ENCODE peak calls at places on chromosome 12, in ten cellular contexts. One of them, this sample, is unnamed.

GRCh38 chr12:79826267-79827128 is 108.4 kb downstream of the PPP1R12A start:
- DNase-seq in A549: no peak
- DNase-seq in stomach: no peak
- DNase-seq in heart left ventricle: no peak
- DNase-seq in HCT116: no peak
- DNase-seq in Peyer's patch: no peak
- DNase-seq in IMR-90: no peak
- DNase-seq in spleen: no peak
- DNase-seq in breast epithelium: no peak
- DNase-seq in thyroid gland: no peak
- DNase-seq in this sample: no peak

GRCh38 chr12:44372259-44372658 is 503.9 kb downstream of the NELL2 start:
- DNase-seq in spleen: no peak
- DNase-seq in thyroid gland: no peak
- DNase-seq in breast epithelium: no peak
- DNase-seq in stomach: no peak
- DNase-seq in A549: no peak
- DNase-seq in HCT116: no peak
- DNase-seq in Peyer's patch: no peak
- DNase-seq in IMR-90: peak; percentile 60
- DNase-seq in heart left ventricle: no peak
- DNase-seq in this sample: no peak

GRCh38 chr12:25056011-25056410 is 107.1 kb upstream of the BCAT1 start:
- DNase-seq in HCT116: no peak
- DNase-seq in Peyer's patch: no peak
- DNase-seq in thyroid gland: no peak
- DNase-seq in A549: no peak
- DNase-seq in breast epithelium: no peak
- DNase-seq in IMR-90: no peak
- DNase-seq in heart left ventricle: no peak
- DNase-seq in spleen: no peak
- DNase-seq in stomach: no peak
- DNase-seq in this sample: no peak

GRCh38 chr12:45660330-45660729 is 69.2 kb upstream of the ARID2 start:
- DNase-seq in A549: no peak
- DNase-seq in thyroid gland: no peak
- DNase-seq in Peyer's patch: no peak
- DNase-seq in spleen: no peak
- DNase-seq in IMR-90: peak; percentile 79
- DNase-seq in HCT116: peak; percentile 29
- DNase-seq in breast epithelium: no peak
- DNase-seq in heart left ventricle: peak; percentile 18
- DNase-seq in stomach: peak; percentile 26
- DNase-seq in this sample: peak; percentile 12

GRCh38 chr12:127108360-127109215 is 1158.4 kb upstream of the TMEM132C start:
- DNase-seq in heart left ventricle: peak; percentile 41
- DNase-seq in IMR-90: peak; percentile 42
- DNase-seq in spleen: no peak
- DNase-seq in breast epithelium: no peak
- DNase-seq in Peyer's patch: no peak
- DNase-seq in HCT116: peak; percentile 35
- DNase-seq in stomach: peak; percentile 54
- DNase-seq in A549: peak; percentile 73
- DNase-seq in thyroid gland: peak; percentile 53
- DNase-seq in this sample: peak; percentile 68

GRCh38 chr12:52210186-52210924 is 18.5 kb upstream of the KRT80 start:
- DNase-seq in breast epithelium: peak; percentile 46
- DNase-seq in heart left ventricle: no peak
- DNase-seq in IMR-90: peak; percentile 56
- DNase-seq in A549: no peak
- DNase-seq in spleen: peak; percentile 41
- DNase-seq in stomach: no peak
- DNase-seq in HCT116: no peak
- DNase-seq in Peyer's patch: peak; percentile 52
- DNase-seq in thyroid gland: peak; percentile 52
- DNase-seq in this sample: peak; percentile 86

GRCh38 chr12:108382437-108382801 is 43.3 kb upstream of the CMKLR1 start:
- DNase-seq in stomach: no peak
- DNase-seq in spleen: no peak
- DNase-seq in A549: no peak
- DNase-seq in Peyer's patch: no peak
- DNase-seq in thyroid gland: no peak
- DNase-seq in breast epithelium: no peak
- DNase-seq in HCT116: no peak
- DNase-seq in IMR-90: no peak
- DNase-seq in heart left ventricle: no peak
- DNase-seq in this sample: no peak

GRCh38 chr12:43407816-43408645 is 144.0 kb downstream of the ADAMTS20 start:
- DNase-seq in spleen: no peak
- DNase-seq in heart left ventricle: no peak
- DNase-seq in IMR-90: peak; percentile 50
- DNase-seq in HCT116: no peak
- DNase-seq in stomach: no peak
- DNase-seq in thyroid gland: no peak
- DNase-seq in Peyer's patch: no peak
- DNase-seq in breast epithelium: no peak
- DNase-seq in A549: no peak
- DNase-seq in this sample: no peak

DNA sequence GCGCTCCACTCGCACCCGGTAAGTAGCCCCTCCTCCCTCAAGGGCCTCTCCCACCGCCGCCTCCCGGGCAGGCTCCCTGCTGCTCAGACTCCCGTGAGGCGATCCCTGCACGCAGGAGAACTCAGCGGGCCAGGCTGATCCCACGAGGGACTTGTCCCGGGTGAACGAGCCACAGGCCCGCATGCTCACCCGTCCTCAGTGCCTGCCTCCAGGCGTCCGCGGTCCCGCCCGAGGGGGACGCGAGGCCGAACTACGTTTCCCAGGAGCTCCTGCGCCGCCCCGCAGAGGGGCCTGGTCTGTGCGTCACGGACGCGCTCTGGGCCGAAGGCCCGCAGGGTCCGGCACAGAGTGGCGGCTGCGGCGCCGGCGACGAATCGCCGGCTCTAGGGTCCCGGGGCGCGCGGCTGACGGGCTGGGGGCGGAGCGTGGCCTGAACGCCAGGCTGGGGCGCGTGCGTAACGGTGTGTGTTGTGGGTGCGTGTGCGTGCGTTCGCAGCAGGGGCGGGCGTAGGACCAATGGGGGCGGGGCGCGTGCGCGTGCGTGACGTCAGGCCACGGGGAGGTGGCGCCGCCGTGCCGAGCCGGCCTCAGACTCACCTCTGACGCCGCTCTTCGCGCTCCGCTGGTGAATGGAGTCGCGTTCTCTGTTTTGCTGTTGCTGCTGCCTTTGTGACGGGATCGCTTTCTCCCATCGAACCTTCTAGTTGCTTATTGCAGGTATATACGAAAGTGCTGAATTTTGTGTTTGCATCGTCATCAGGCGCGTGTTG is at the start of the genes ZNF10 and ZNF891:
- DNase-seq in spleen: peak; percentile 99
- DNase-seq in stomach: peak; percentile 97
- DNase-seq in breast epithelium: peak; percentile 96
- DNase-seq in IMR-90: peak; percentile 96
- DNase-seq in A549: peak; percentile 48
- DNase-seq in HCT116: no peak
- DNase-seq in heart left ventricle: peak; percentile 97
- DNase-seq in thyroid gland: peak; percentile 96
- DNase-seq in Peyer's patch: peak; percentile 98
- DNase-seq in this sample: peak; percentile 97
- H3K9me3 ChIP-seq in spleen: peaks cover 81% of the 10 kb centered on the region
- H3K9me3 ChIP-seq in stomach: peaks cover 75% of the 10 kb centered on the region
- H3K9me3 ChIP-seq in breast epithelium: peaks cover 62% of the 10 kb centered on the region
- H3K9me3 ChIP-seq in IMR-90: peaks cover 39% of the 10 kb centered on the region
- H3K9me3 ChIP-seq in A549: peaks cover 89% of the 10 kb centered on the region
- H3K9me3 ChIP-seq in HCT116: peaks cover 10% of the 10 kb centered on the region
- H3K9me3 ChIP-seq in heart left ventricle: peaks cover 69% of the 10 kb centered on the region
- H3K9me3 ChIP-seq in thyroid gland: no peaks in the 10 kb centered on the region
- H3K9me3 ChIP-seq in Peyer's patch: no peaks in the 10 kb centered on the region
- H3K9me3 ChIP-seq in this sample: peaks cover 4% of the 10 kb centered on the region

GRCh38 chr12:59645242-59645641 is 49.4 kb downstream of the SLC16A7 start:
- DNase-seq in thyroid gland: no peak
- DNase-seq in IMR-90: no peak
- DNase-seq in breast epithelium: no peak
- DNase-seq in HCT116: no peak
- DNase-seq in heart left ventricle: no peak
- DNase-seq in Peyer's patch: no peak
- DNase-seq in stomach: no peak
- DNase-seq in spleen: no peak
- DNase-seq in A549: no peak
- DNase-seq in this sample: no peak
- TF ChIP-seq POLR2A in thyroid gland: no peak
- TF ChIP-seq POLR2A in IMR-90: no peak
- TF ChIP-seq POLR2A in breast epithelium: no peak
- TF ChIP-seq POLR2A in HCT116: no peak
- TF ChIP-seq POLR2A in heart left ventricle: no peak
- TF ChIP-seq POLR2A in Peyer's patch: no peak
- TF ChIP-seq POLR2A in stomach: no peak
- TF ChIP-seq POLR2A in spleen: no peak
- TF ChIP-seq POLR2A in A549: no peak
- TF ChIP-seq POLR2A in this sample: no peak

GRCh38 chr12:122123761-122124145 is 45.2 kb downstream of the MLXIP start:
- DNase-seq in A549: no peak
- DNase-seq in spleen: peak; percentile 52
- DNase-seq in thyroid gland: no peak
- DNase-seq in HCT116: no peak
- DNase-seq in breast epithelium: no peak
- DNase-seq in heart left ventricle: no peak
- DNase-seq in IMR-90: no peak
- DNase-seq in stomach: no peak
- DNase-seq in Peyer's patch: peak; percentile 37
- DNase-seq in this sample: no peak

GRCh38 chr12:122116707-122117535 is 38.4 kb downstream of the MLXIP start:
- DNase-seq in thyroid gland: no peak
- DNase-seq in stomach: peak; percentile 81
- DNase-seq in Peyer's patch: peak; percentile 74
- DNase-seq in breast epithelium: no peak
- DNase-seq in HCT116: no peak
- DNase-seq in spleen: peak; percentile 24
- DNase-seq in A549: no peak
- DNase-seq in heart left ventricle: no peak
- DNase-seq in IMR-90: no peak
- DNase-seq in this sample: no peak

GRCh38 chr12:122123051-122123760 is 44.6 kb downstream of the MLXIP start:
- DNase-seq in spleen: peak; percentile 78
- DNase-seq in IMR-90: peak; percentile 66
- DNase-seq in Peyer's patch: peak; percentile 71
- DNase-seq in thyroid gland: peak; percentile 68
- DNase-seq in A549: peak; percentile 76
- DNase-seq in stomach: peak; percentile 73
- DNase-seq in breast epithelium: peak; percentile 67
- DNase-seq in HCT116: peak; percentile 41
- DNase-seq in heart left ventricle: peak; percentile 55
- DNase-seq in this sample: peak; percentile 69

GRCh38 chr12:122121341-122122192 is 43.0 kb downstream of the MLXIP start:
- DNase-seq in stomach: no peak
- DNase-seq in spleen: peak; percentile 58
- DNase-seq in breast epithelium: no peak
- DNase-seq in Peyer's patch: peak; percentile 37
- DNase-seq in thyroid gland: peak; percentile 47
- DNase-seq in A549: no peak
- DNase-seq in IMR-90: no peak
- DNase-seq in heart left ventricle: no peak
- DNase-seq in HCT116: no peak
- DNase-seq in this sample: no peak

GRCh38 chr12:122117979-122118378 is 39.4 kb downstream of the MLXIP start:
- DNase-seq in Peyer's patch: peak; percentile 25
- DNase-seq in spleen: peak; percentile 3
- DNase-seq in IMR-90: peak; percentile 24
- DNase-seq in breast epithelium: no peak
- DNase-seq in A549: no peak
- DNase-seq in stomach: no peak
- DNase-seq in thyroid gland: no peak
- DNase-seq in heart left ventricle: no peak
- DNase-seq in HCT116: no peak
- DNase-seq in this sample: no peak
- H3K4me3 ChIP-seq in Peyer's patch: no peak overlapping the region
- H3K4me3 ChIP-seq in spleen: no peak overlapping the region
- H3K4me3 ChIP-seq in IMR-90: no peak overlapping the region
- H3K4me3 ChIP-seq in breast epithelium: no peak overlapping the region
- H3K4me3 ChIP-seq in A549: no peak overlapping the region
- H3K4me3 ChIP-seq in stomach: no peak overlapping the region
- H3K4me3 ChIP-seq in thyroid gland: no peak overlapping the region
- H3K4me3 ChIP-seq in heart left ventricle: no peak overlapping the region
- H3K4me3 ChIP-seq in HCT116: no peak overlapping the region
- H3K4me3 ChIP-seq in this sample: no peak overlapping the region

GRCh38 chr12:118185602-118186397 is 49.9 kb downstream of the PEBP1 start:
- DNase-seq in spleen: no peak
- DNase-seq in HCT116: no peak
- DNase-seq in IMR-90: no peak
- DNase-seq in A549: no peak
- DNase-seq in Peyer's patch: no peak
- DNase-seq in stomach: no peak
- DNase-seq in heart left ventricle: no peak
- DNase-seq in thyroid gland: no peak
- DNase-seq in breast epithelium: no peak
- DNase-seq in this sample: no peak

GRCh38 chr12:118187746-118188390 is 51.9 kb downstream of the PEBP1 start:
- DNase-seq in breast epithelium: no peak
- DNase-seq in stomach: no peak
- DNase-seq in HCT116: no peak
- DNase-seq in IMR-90: no peak
- DNase-seq in heart left ventricle: no peak
- DNase-seq in spleen: no peak
- DNase-seq in thyroid gland: no peak
- DNase-seq in A549: no peak
- DNase-seq in Peyer's patch: no peak
- DNase-seq in this sample: no peak

GRCh38 chr12:118189761-118190181 is 53.8 kb downstream of the PEBP1 start:
- DNase-seq in IMR-90: peak; percentile 82
- DNase-seq in Peyer's patch: no peak
- DNase-seq in spleen: no peak
- DNase-seq in stomach: no peak
- DNase-seq in breast epithelium: no peak
- DNase-seq in thyroid gland: peak; percentile 13
- DNase-seq in HCT116: no peak
- DNase-seq in A549: no peak
- DNase-seq in heart left ventricle: peak; percentile 27
- DNase-seq in this sample: peak; percentile 30

GRCh38 chr12:118190266-118190665 is 54.3 kb downstream of the PEBP1 start:
- DNase-seq in spleen: no peak
- DNase-seq in IMR-90: peak; percentile 30
- DNase-seq in Peyer's patch: no peak
- DNase-seq in stomach: no peak
- DNase-seq in heart left ventricle: no peak
- DNase-seq in A549: no peak
- DNase-seq in thyroid gland: no peak
- DNase-seq in breast epithelium: no peak
- DNase-seq in HCT116: no peak
- DNase-seq in this sample: peak; percentile 22

DNA sequence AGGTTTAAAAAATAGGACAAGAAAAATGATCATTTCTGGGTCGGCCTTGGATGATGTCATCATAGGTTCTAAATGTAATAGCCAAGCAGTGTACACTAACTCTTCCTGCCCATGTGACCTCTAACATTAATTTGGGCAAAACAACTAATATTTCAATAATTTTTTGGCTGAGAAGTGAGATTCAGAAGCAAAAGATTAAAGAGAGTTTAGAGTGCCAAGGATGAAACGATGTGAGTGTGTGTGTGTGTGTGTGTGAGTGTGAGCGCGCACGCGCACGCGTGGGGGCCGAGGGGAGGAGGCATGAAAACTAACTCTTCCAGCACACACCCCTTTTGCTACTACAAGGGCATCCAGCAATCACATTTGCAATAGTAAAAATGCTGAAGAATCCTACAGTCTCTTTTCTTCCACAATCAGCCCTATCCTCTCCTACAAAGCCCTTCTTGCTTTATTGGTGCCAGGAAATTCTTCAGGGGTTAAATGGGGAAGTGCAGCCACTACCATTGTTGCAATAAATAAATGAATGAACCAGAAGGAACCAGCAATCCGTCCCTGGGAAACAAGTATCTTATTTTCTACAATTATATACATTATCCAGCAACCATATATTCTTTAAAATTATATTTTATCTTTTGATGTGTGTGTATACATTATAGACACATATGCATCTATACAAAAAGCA is 52.9 kb downstream of the PEBP1 start:
- DNase-seq in heart left ventricle: peak; percentile 51
- DNase-seq in IMR-90: peak; percentile 60
- DNase-seq in thyroid gland: no peak
- DNase-seq in stomach: no peak
- DNase-seq in HCT116: no peak
- DNase-seq in spleen: no peak
- DNase-seq in breast epithelium: no peak
- DNase-seq in Peyer's patch: no peak
- DNase-seq in A549: no peak
- DNase-seq in this sample: peak; percentile 59
- H3K9me3 ChIP-seq in heart left ventricle: no peaks in the 10 kb centered on the region
- H3K9me3 ChIP-seq in IMR-90: no peaks in the 10 kb centered on the region
- H3K9me3 ChIP-seq in thyroid gland: no peaks in the 10 kb centered on the region
- H3K9me3 ChIP-seq in stomach: no peaks in the 10 kb centered on the region
- H3K9me3 ChIP-seq in HCT116: no peaks in the 10 kb centered on the region
- H3K9me3 ChIP-seq in spleen: no peaks in the 10 kb centered on the region
- H3K9me3 ChIP-seq in breast epithelium: no peaks in the 10 kb centered on the region
- H3K9me3 ChIP-seq in Peyer's patch: no peaks in the 10 kb centered on the region
- H3K9me3 ChIP-seq in A549: no peaks in the 10 kb centered on the region
- H3K9me3 ChIP-seq in this sample: no peaks in the 10 kb centered on the region

This sample was measured in adrenal gland.